ENCODE peak calls at places on chromosomes 4 and X, in ten cellular contexts. T is psoas muscle, C is mucosa of descending colon, X is brain microvascular endothelial cell, F is tibial artery, P is Peyer's patch, U is A549, J is PC-9, G is lower leg skin, D is cardiac muscle cell. K is an unnamed sample.

GRCh38 chrX:74550295-74550802 is 64.1 kb downstream of the RLIM start:
- DNase-seq in T (peak), C (peak), X (peak), F (peak), P (peak), U (peak), J (peak), G (peak), D (peak), K (peak)

GRCh38 chr4:174873931-174874330 is 44.2 kb upstream of the ADAM29 start:
- DNase-seq in T (no peak), C (no peak), X (peak), F (no peak), P (peak), U (peak), J (peak), G (no peak), D (no peak), K (peak)

GRCh38 chr4:56213543-56213942 is 173.7 kb downstream of the AASDH start:
- DNase-seq in T (no peak), C (no peak), X (no peak), F (no peak), P (no peak), U (no peak), J (no peak), G (no peak), D (no peak), K (no peak)

GRCh38 chr4:124389591-124389990 is 322.9 kb downstream of the ANKRD50 start:
- DNase-seq in T (no peak), C (no peak), X (no peak), F (no peak), P (no peak), U (no peak), J (no peak), G (no peak), D (no peak), K (no peak)

GRCh38 chr4:139333046-139333445 is 30.8 kb upstream of the NDUFC1 start:
- DNase-seq in T (no peak), C (no peak), X (no peak), F (no peak), P (no peak), U (no peak), J (no peak), G (no peak), D (no peak), K (no peak)

GRCh38 chr4:125801373-125801772 is 486.6 kb downstream of the FAT4 start:
- DNase-seq in T (no peak), C (no peak), X (no peak), F (no peak), P (no peak), U (no peak), J (no peak), G (no peak), D (no peak), K (no peak)

GRCh38 chr4:476501-476900 is 22.5 kb downstream of the ZNF721 start:
- DNase-seq in T (no peak), C (no peak), X (peak), F (no peak), P (no peak), U (no peak), J (no peak), G (no peak), D (peak), K (peak)

GRCh38 chr4:107380836-107381438 is 339.1 kb downstream of the PAPSS1 start:
- DNase-seq in T (no peak), C (no peak), X (no peak), F (no peak), P (no peak), U (peak), J (peak), G (no peak), D (no peak), K (no peak)

GRCh38 chrX:44068043-44068442 is 94.9 kb upstream of the NDP start:
- DNase-seq in T (no peak), C (no peak), X (no peak), F (no peak), P (no peak), U (no peak), J (no peak), G (no peak), D (no peak), K (no peak)

GRCh38 chr4:103996059-103996458 is 276.3 kb upstream of the TACR3 start:
- DNase-seq in T (no peak), C (no peak), X (no peak), F (no peak), P (no peak), U (peak), J (peak), G (no peak), D (peak), K (no peak)

GRCh38 chrX:53483838-53484420 is 49.8 kb upstream of the HSD17B10 start:
- DNase-seq in T (no peak), C (no peak), X (no peak), F (no peak), P (no peak), U (no peak), J (peak), G (no peak), D (peak), K (no peak)

GRCh38 chr4:26936284-26937065 is 75.8 kb downstream of the STIM2 start:
- DNase-seq in T (no peak), C (no peak), X (peak), F (no peak), P (no peak), U (peak), J (no peak), G (no peak), D (no peak), K (no peak)

GRCh38 chr4:117135634-117136354 is 50.4 kb upstream of the TRAM1L1 start:
- DNase-seq in T (no peak), C (no peak), X (no peak), F (no peak), P (no peak), U (no peak), J (peak), G (no peak), D (no peak), K (no peak)

GRCh38 chr4:58602701-58603359 is 1492.6 kb upstream of the IGFBP7 start:
- DNase-seq in T (no peak), C (no peak), X (no peak), F (no peak), P (no peak), U (no peak), J (no peak), G (no peak), D (no peak), K (no peak)

GRCh38 chrX:58025979-58026378 is 115.7 kb upstream of the ZXDA start:
- DNase-seq in T (no peak), C (no peak), X (peak), F (no peak), P (peak), U (peak), J (peak), G (no peak), D (peak), K (peak)

GRCh38 chr4:133157460-133158160 is 8.5 kb downstream of the PCDH10 start:
- DNase-seq in T (no peak), C (no peak), X (no peak), F (no peak), P (no peak), U (no peak), J (no peak), G (no peak), D (no peak), K (no peak)

GRCh38 chr4:21697583-21697982 is 251.0 kb downstream of the KCNIP4 start:
- DNase-seq in T (no peak), C (no peak), X (peak), F (no peak), P (no peak), U (peak), J (peak), G (no peak), D (peak), K (peak)

GRCh38 chr4:120718979-120719566 is 203.5 kb downstream of the PRDM5 start:
- DNase-seq in T (peak), C (no peak), X (peak), F (no peak), P (no peak), U (peak), J (no peak), G (no peak), D (peak), K (peak)

GRCh38 chr4:164890691-164891090 is 13.7 kb downstream of the APELA start:
- DNase-seq in T (no peak), C (no peak), X (no peak), F (no peak), P (no peak), U (no peak), J (no peak), G (no peak), D (no peak), K (no peak)

GRCh38 chr4:133592591-133592990 is 443.5 kb downstream of the PCDH10 start:
- DNase-seq in T (no peak), C (no peak), X (no peak), F (no peak), P (no peak), U (no peak), J (no peak), G (no peak), D (no peak), K (no peak)

GRCh38 chr4:48194986-48195773 is 61.1 kb upstream of the TXK start:
- DNase-seq in T (no peak), C (no peak), X (no peak), F (no peak), P (no peak), U (no peak), J (no peak), G (no peak), D (no peak), K (no peak)

GRCh38 chr4:128954941-128955340 is 138.4 kb downstream of the SCLT1 start:
- DNase-seq in T (no peak), C (no peak), X (no peak), F (no peak), P (no peak), U (no peak), J (no peak), G (no peak), D (no peak), K (no peak)

GRCh38 chrX:72306085-72306801 is 529 bp upstream of the CITED1 start:
- DNase-seq in T (no peak), C (peak), X (no peak), F (no peak), P (no peak), U (peak), J (no peak), G (no peak), D (no peak), K (no peak)

GRCh38 chr4:8776366-8776765 is 95.3 kb downstream of the HMX1 start:
- DNase-seq in T (no peak), C (no peak), X (no peak), F (no peak), P (no peak), U (no peak), J (no peak), G (no peak), D (no peak), K (no peak)

GRCh38 chrX:46325312-46325877 is 219.8 kb downstream of the ZNF674 start:
- DNase-seq in T (no peak), C (no peak), X (peak), F (no peak), P (no peak), U (peak), J (peak), G (no peak), D (peak), K (peak)

GRCh38 chrX:76454456-76454927 is 27.0 kb downstream of the MAGEE1 start:
- DNase-seq in T (no peak), C (peak), X (peak), F (no peak), P (no peak), U (peak), J (no peak), G (no peak), D (peak), K (no peak)

DNA sequence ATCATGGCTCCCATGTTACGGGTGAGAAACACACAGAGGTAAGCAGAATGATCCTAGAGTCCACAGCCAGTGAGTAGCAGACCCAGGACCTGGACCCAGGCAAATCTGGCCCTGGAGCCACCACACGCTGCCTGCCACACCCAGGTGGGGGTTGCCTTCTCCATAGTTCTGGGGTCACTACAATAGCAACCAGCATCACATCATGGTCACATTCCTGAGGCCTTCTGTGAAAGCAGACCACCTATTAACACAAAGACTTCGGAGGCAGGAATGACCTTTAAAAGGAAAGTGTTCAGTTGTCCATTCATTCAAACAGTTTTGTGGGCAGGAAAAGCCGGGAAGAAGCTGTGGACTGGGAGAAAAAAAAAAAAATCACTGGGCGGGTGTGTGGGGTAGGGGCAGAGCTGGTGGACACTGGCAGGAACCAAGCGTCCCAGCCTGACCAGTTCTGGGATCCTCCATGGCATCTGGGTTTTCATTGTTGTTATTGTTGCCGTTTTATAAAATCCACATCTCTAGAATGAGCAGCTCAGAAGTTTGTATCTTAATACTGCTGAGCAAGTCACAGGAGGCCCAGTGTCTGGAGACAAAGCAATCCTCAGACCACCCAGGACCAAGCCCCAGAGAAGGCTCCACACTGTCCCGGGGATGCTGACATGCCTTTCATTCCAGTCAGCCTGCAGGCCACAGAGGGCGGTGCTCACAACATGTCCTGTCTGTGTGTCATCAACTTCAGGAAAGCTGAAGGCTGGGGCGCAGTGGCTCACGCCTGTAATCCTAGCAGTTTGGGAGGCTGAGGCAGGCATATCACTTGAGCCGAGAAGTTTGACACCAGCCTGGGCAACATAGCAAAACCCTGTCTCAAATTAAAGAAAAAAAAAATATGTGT is 67.0 kb downstream of the SEL1L3 start:
- DNase-seq in T (no peak), C (no peak), X (peak), F (no peak), P (no peak), U (no peak), J (no peak), G (no peak), D (peak), K (no peak)
- TF ChIP-seq CTCF in T (no peak), C (no peak), X (peak), F (no peak), P (no peak), U (no peak), J (no peak), G (no peak), D (no peak), K (no peak)

GRCh38 chrX:49230500-49231232 is 2.5 kb downstream of the CACNA1F start:
- DNase-seq in T (peak), C (peak), X (no peak), F (peak), P (peak), U (no peak), J (peak), G (peak), D (no peak), K (peak)

GRCh38 chrX:49231333-49232000 is 1.7 kb downstream of the CACNA1F start:
- DNase-seq in T (no peak), C (no peak), X (no peak), F (no peak), P (no peak), U (no peak), J (no peak), G (no peak), D (no peak), K (no peak)

GRCh38 chrX:49233176-49233575 is at the start of gene CACNA1F:
- DNase-seq in T (no peak), C (no peak), X (no peak), F (no peak), P (no peak), U (no peak), J (no peak), G (no peak), D (no peak), K (no peak)

GRCh38 chrX:49233887-49234555 is 881 bp upstream of the CACNA1F start:
- DNase-seq in T (no peak), C (no peak), X (no peak), F (no peak), P (no peak), U (no peak), J (no peak), G (no peak), D (no peak), K (no peak)

GRCh38 chrX:49232525-49232924 is 615 bp downstream of the CACNA1F start:
- DNase-seq in T (no peak), C (no peak), X (no peak), F (no peak), P (no peak), U (no peak), J (no peak), G (no peak), D (no peak), K (no peak)
- TF ChIP-seq CTCF in T (no peak), C (no peak), X (no peak), F (no peak), P (no peak), U (no peak), J (no peak), G (no peak), D (no peak), K (no peak)

GRCh38 chr4:130359537-130359936 is 1263.6 kb downstream of the C4orf33 start:
- DNase-seq in T (no peak), C (no peak), X (peak), F (no peak), P (no peak), U (peak), J (no peak), G (no peak), D (peak), K (no peak)
- TF ChIP-seq CTCF in T (no peak), C (no peak), X (peak), F (no peak), P (no peak), U (peak), J (peak), G (no peak), D (peak), K (no peak)

GRCh38 chr4:101345596-101346311 is 1.6 kb downstream of the PPP3CA start:
- DNase-seq in T (peak), C (peak), X (peak), F (peak), P (peak), U (peak), J (peak), G (peak), D (peak), K (peak)
- TF ChIP-seq CTCF in T (no peak), C (no peak), X (peak), F (no peak), P (no peak), U (no peak), J (no peak), G (no peak), D (no peak), K (no peak)

GRCh38 chrX:154449618-154450017 is 5.7 kb downstream of the FAM50A start:
- DNase-seq in T (no peak), C (no peak), X (no peak), F (no peak), P (no peak), U (no peak), J (no peak), G (no peak), D (no peak), K (no peak)
- TF ChIP-seq CTCF in T (no peak), C (no peak), X (no peak), F (no peak), P (no peak), U (no peak), J (no peak), G (no peak), D (no peak), K (no peak)

DNA sequence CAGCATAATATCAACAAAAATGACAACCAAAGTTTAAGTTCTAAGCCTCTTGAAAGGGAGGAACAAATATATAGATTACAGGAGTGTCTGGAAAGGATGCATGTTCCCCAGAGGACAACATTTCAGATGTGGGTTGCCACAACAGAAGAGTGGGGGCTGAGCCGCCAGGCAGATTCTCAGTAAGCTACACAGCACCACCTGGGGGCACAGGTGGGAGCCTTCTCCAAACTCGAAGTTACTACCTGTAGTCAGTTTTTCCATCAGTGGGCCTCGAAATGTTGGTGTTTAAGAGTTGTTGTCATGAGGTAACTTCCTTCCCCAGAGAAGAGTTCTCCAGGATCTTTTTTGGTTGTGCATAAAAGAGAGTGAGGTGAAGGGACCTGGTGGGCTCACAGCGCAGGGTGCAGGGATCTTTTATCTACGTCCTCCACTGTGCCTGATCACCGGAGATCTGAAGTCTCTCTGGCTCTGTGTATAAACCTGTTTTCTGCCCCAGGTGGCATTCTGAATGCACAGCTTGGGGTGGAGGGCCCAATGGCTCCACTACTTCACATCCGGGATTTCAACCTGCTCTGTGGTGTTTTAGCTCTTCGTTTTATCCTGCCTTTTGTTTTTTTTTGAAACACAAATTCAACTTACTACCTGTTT is 58.4 kb upstream of the STS start:
- DNase-seq in T (no peak), C (no peak), X (no peak), F (no peak), P (peak), U (no peak), J (no peak), G (no peak), D (no peak), K (peak)
- TF ChIP-seq CTCF in T (peak), C (no peak), X (peak), F (no peak), P (peak), U (no peak), J (peak), G (no peak), D (no peak), K (peak)

GRCh38 chrX:122703762-122704161 is 480.3 kb upstream of the GRIA3 start:
- DNase-seq in T (no peak), C (no peak), X (no peak), F (no peak), P (no peak), U (no peak), J (no peak), G (no peak), D (no peak), K (no peak)
- TF ChIP-seq CTCF in T (no peak), C (no peak), X (peak), F (no peak), P (no peak), U (no peak), J (no peak), G (no peak), D (no peak), K (no peak)

GRCh38 chr4:110503588-110504435 is 27.9 kb downstream of the ENPEP start:
- DNase-seq in T (no peak), C (no peak), X (peak), F (no peak), P (no peak), U (no peak), J (no peak), G (no peak), D (peak), K (no peak)
- TF ChIP-seq CTCF in T (no peak), C (no peak), X (no peak), F (no peak), P (no peak), U (no peak), J (no peak), G (no peak), D (no peak), K (no peak)